ENCODE peak calls at places on chromosomes 12 and 14, in eight cellular contexts. F, L, Z, G, R, C, I and W are unnamed samples.
A peak's percentile ranks its signal among the peaks of the same experiment; 100 is the strongest.

GRCh38 chr14:90758028-90758889 is 58.0 kb downstream of the TTC7B start:
- DNase-seq in F (peak; percentile 89), L (peak; percentile 86), Z (peak; percentile 91), G (peak; percentile 93), R (peak; percentile 80), C (peak; percentile 93), I (peak; percentile 79), W (peak; percentile 91)

GRCh38 chr12:47082963-47083621 is 3.3 kb upstream of the AMIGO2 start:
- DNase-seq in F (no peak), L (no peak), Z (no peak), G (no peak), R (peak; percentile 91), C (no peak), I (no peak), W (no peak)

GRCh38 chr14:99129211-99129696 is 142.7 kb downstream of the BCL11B start:
- DNase-seq in F (peak; percentile 24), L (no peak), Z (no peak), G (no peak), R (no peak), C (no peak), I (no peak), W (no peak)

GRCh38 chr12:62192486-62193250 is 67.5 kb upstream of the USP15 start:
- DNase-seq in F (peak; percentile 54), L (peak; percentile 60), Z (peak; percentile 65), G (peak; percentile 93), R (peak; percentile 88), C (peak; percentile 46), I (peak; percentile 50), W (peak; percentile 66)

GRCh38 chr14:66490143-66491111 is 4.3 kb downstream of the CCDC196 start:
- DNase-seq in F (no peak), L (no peak), Z (no peak), G (no peak), R (no peak), C (no peak), I (no peak), W (no peak)

GRCh38 chr14:81169711-81170103 is 51.1 kb downstream of the GTF2A1 start:
- DNase-seq in F (peak; percentile 67), L (peak; percentile 74), Z (peak; percentile 77), G (peak; percentile 16), R (no peak), C (no peak), I (no peak), W (no peak)

GRCh38 chr12:80262372-80263170 is 163.2 kb downstream of the OTOGL start:
- DNase-seq in F (no peak), L (no peak), Z (no peak), G (no peak), R (no peak), C (no peak), I (peak; percentile 82), W (no peak)

GRCh38 chr12:115177899-115178298 is 493.9 kb upstream of the TBX3 start:
- DNase-seq in F (no peak), L (no peak), Z (no peak), G (no peak), R (no peak), C (no peak), I (no peak), W (no peak)

GRCh38 chr14:103817595-103817994 is 29.8 kb downstream of the PPP1R13B start:
- DNase-seq in F (no peak), L (no peak), Z (no peak), G (no peak), R (no peak), C (no peak), I (no peak), W (no peak)

GRCh38 chr12:54419088-54419887 is at the start of gene ITGA5:
- DNase-seq in F (peak; percentile 72), L (no peak), Z (peak; percentile 92), G (peak; percentile 73), R (peak; percentile 53), C (no peak), I (peak; percentile 84), W (no peak)

GRCh38 chr14:59871166-59871495 is 555 bp upstream of the RTN1 start:
- DNase-seq in F (no peak), L (no peak), Z (no peak), G (no peak), R (no peak), C (no peak), I (no peak), W (no peak)

GRCh38 chr14:59868021-59868420 is 2.6 kb downstream of the RTN1 start:
- DNase-seq in F (no peak), L (no peak), Z (no peak), G (no peak), R (no peak), C (no peak), I (no peak), W (no peak)

GRCh38 chr14:59870277-59871165 is at the start of gene RTN1:
- DNase-seq in F (peak; percentile 61), L (peak; percentile 80), Z (no peak), G (peak; percentile 85), R (no peak), C (peak; percentile 24), I (peak; percentile 59), W (no peak)

DNA sequence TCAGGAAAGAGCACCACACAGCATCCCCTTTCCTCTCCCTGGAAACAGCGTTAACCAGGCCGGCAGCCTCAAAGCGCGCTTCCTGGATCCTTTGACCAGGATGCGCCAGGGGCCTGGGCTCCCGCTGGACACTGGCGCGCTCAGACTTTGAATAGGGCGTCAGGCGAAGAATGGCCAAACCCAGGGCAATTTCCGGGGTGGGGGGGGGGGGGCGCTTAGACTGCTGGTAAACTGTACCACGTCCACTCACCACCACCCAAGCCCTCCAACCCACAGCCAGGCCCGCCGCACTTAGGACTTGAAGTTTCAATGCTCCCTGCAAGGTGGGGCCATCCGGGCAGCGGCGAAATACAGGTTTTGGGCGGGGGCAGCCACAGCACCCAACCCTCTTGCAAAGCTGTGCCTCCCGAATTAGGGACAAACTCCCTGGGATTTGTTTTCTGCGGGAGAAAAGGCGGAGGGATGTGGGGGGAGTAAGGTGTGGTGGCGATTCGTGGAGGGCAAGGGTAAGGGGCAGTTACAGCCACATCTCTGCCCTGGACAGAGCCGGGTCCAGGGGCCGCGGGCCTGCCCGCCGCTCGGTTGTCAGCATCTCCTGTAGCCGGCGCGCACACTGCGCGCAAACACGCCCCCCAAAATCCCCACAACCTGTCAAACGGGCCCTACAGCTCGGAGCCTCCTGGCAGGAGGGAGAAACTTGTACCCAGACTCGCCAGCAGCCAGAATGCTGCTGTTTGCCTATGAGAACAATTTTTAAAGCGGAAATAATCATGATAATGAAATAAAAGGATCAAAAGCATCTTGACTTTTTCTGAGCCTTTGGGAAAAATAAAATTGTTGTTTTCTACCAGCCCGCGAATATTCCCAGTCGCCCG is 958 bp downstream of the RTN1 start:
- DNase-seq in F (no peak), L (peak; percentile 35), Z (no peak), G (peak; percentile 66), R (no peak), C (peak; percentile 2), I (no peak), W (no peak)
- H3K27me3 ChIP-seq in F (peaks cover 2% of the 10 kb centered on the region), L (no peaks in the 10 kb centered on the region), Z (peaks cover 37% of the 10 kb centered on the region), G (peaks cover 58% of the 10 kb centered on the region), R (peaks cover 9% of the 10 kb centered on the region), C (no peaks in the 10 kb centered on the region), I (no peaks in the 10 kb centered on the region), W (peaks cover 11% of the 10 kb centered on the region)

GRCh38 chr12:106585237-106585834 is 2.5 kb downstream of the RFX4 start:
- DNase-seq in F (no peak), L (no peak), Z (no peak), G (peak; percentile 68), R (no peak), C (no peak), I (no peak), W (no peak)
- H3K27me3 ChIP-seq in F (peaks cover 21% of the 10 kb centered on the region), L (peaks cover 93% of the 10 kb centered on the region), Z (peaks cover 100% of the 10 kb centered on the region), G (peaks cover 84% of the 10 kb centered on the region), R (peaks cover 87% of the 10 kb centered on the region), C (peaks cover 5% of the 10 kb centered on the region), I (peaks cover 78% of the 10 kb centered on the region), W (peaks cover 43% of the 10 kb centered on the region)

GRCh38 chr14:104865631-104866441 is 768 bp downstream of the CEP170B start:
- DNase-seq in F (peak; percentile 68), L (peak; percentile 55), Z (peak; percentile 86), G (peak; percentile 86), R (peak; percentile 57), C (peak; percentile 22), I (peak; percentile 80), W (no peak)
- H3K27me3 ChIP-seq in F (no peaks in the 10 kb centered on the region), L (no peaks in the 10 kb centered on the region), Z (no peaks in the 10 kb centered on the region), G (no peaks in the 10 kb centered on the region), R (peaks cover 9% of the 10 kb centered on the region), C (peaks cover 4% of the 10 kb centered on the region), I (no peaks in the 10 kb centered on the region), W (no peaks in the 10 kb centered on the region)

GRCh38 chr14:36655054-36655381 is 6.6 kb upstream of the PAX9 start:
- DNase-seq in F (no peak), L (no peak), Z (no peak), G (peak; percentile 45), R (no peak), C (no peak), I (no peak), W (no peak)
- H3K27me3 ChIP-seq in F (peaks cover 14% of the 10 kb centered on the region), L (peaks cover 100% of the 10 kb centered on the region), Z (peaks cover 100% of the 10 kb centered on the region), G (peaks cover 100% of the 10 kb centered on the region), R (peaks cover 90% of the 10 kb centered on the region), C (peaks cover 1% of the 10 kb centered on the region), I (no peaks in the 10 kb centered on the region), W (peaks cover 58% of the 10 kb centered on the region)

GRCh38 chr14:22059201-22059600 is 385.6 kb upstream of the OR4E1 start:
- DNase-seq in F (no peak), L (no peak), Z (no peak), G (no peak), R (no peak), C (no peak), I (no peak), W (no peak)
- H3K27me3 ChIP-seq in F (no peaks in the 10 kb centered on the region), L (no peaks in the 10 kb centered on the region), Z (no peaks in the 10 kb centered on the region), G (no peaks in the 10 kb centered on the region), R (no peaks in the 10 kb centered on the region), C (no peaks in the 10 kb centered on the region), I (no peaks in the 10 kb centered on the region), W (no peaks in the 10 kb centered on the region)

GRCh38 chr14:22500525-22500924 is 88.5 kb downstream of the DAD1 start:
- DNase-seq in F (no peak), L (no peak), Z (no peak), G (no peak), R (no peak), C (no peak), I (no peak), W (no peak)

GRCh38 chr14:22500954-22501353 is 88.1 kb downstream of the DAD1 start:
- DNase-seq in F (no peak), L (no peak), Z (no peak), G (no peak), R (no peak), C (no peak), I (no peak), W (no peak)

GRCh38 chr14:22494486-22495135 is 94.4 kb downstream of the DAD1 start:
- DNase-seq in F (no peak), L (no peak), Z (no peak), G (peak; percentile 55), R (no peak), C (no peak), I (no peak), W (no peak)

GRCh38 chr14:22497144-22497423 is 91.9 kb downstream of the DAD1 start:
- DNase-seq in F (no peak), L (no peak), Z (no peak), G (no peak), R (no peak), C (no peak), I (no peak), W (no peak)

GRCh38 chr14:22497671-22498093 is 91.3 kb downstream of the DAD1 start:
- DNase-seq in F (no peak), L (no peak), Z (no peak), G (no peak), R (no peak), C (no peak), I (no peak), W (no peak)
- H3K27me3 ChIP-seq in F (no peaks in the 10 kb centered on the region), L (no peaks in the 10 kb centered on the region), Z (no peaks in the 10 kb centered on the region), G (no peaks in the 10 kb centered on the region), R (no peaks in the 10 kb centered on the region), C (no peaks in the 10 kb centered on the region), I (no peaks in the 10 kb centered on the region), W (no peaks in the 10 kb centered on the region)

GRCh38 chr14:74259513-74259912 is 20.3 kb downstream of the VSX2 start:
- DNase-seq in F (no peak), L (no peak), Z (no peak), G (no peak), R (no peak), C (no peak), I (no peak), W (no peak)
- H3K27me3 ChIP-seq in F (no peaks in the 10 kb centered on the region), L (no peaks in the 10 kb centered on the region), Z (no peaks in the 10 kb centered on the region), G (peaks cover 28% of the 10 kb centered on the region), R (no peaks in the 10 kb centered on the region), C (no peaks in the 10 kb centered on the region), I (no peaks in the 10 kb centered on the region), W (no peaks in the 10 kb centered on the region)